ENCODE peak calls at places on chromosomes 16 and 17, in four cellular contexts. T, W, U and Y are unnamed samples.

GRCh38 chr16:28180660-28181556 is 30.9 kb downstream of the XPO6 start:
- DNase-seq in T (no peak), U (peak), W (no peak), Y (peak)

GRCh38 chr17:75012320-75013076 is at the start of gene MRPL58:
- DNase-seq in W (peak), T (peak), U (peak), Y (peak)

GRCh38 chr16:80669673-80670072 is 128.9 kb downstream of the DYNLRB2 start:
- DNase-seq in W (no peak), T (no peak), U (no peak), Y (no peak)

GRCh38 chr17:60390223-60390622 is 1.7 kb downstream of the USP32 start:
- DNase-seq in U (peak), W (no peak), T (no peak), Y (peak)

GRCh38 chr16:12646490-12647274 is 157.0 kb downstream of the CPPED1 start:
- DNase-seq in W (no peak), U (peak), T (peak), Y (no peak)

GRCh38 chr16:30924086-30924714 is 828 bp downstream of the FBXL19 start:
- DNase-seq in T (no peak), U (no peak), W (peak), Y (no peak)

GRCh38 chr16:88597856-88598491 is 27.8 kb downstream of the ZC3H18 start:
- DNase-seq in U (no peak), T (no peak), W (no peak), Y (no peak)

GRCh38 chr17:64504769-64505319 is 1.2 kb downstream of the DDX5 start:
- DNase-seq in W (no peak), U (no peak), T (no peak), Y (peak)

GRCh38 chr17:17403899-17404576 is 72.8 kb upstream of the MED9 start:
- DNase-seq in T (peak), U (no peak), W (no peak), Y (no peak)

GRCh38 chr17:42806249-42806648 is 7.6 kb downstream of the CNTD1 start:
- DNase-seq in U (no peak), T (no peak), W (no peak), Y (no peak)

GRCh38 chr17:57355090-57355859 is 99.0 kb downstream of the MSI2 start:
- DNase-seq in T (no peak), U (no peak), W (peak), Y (no peak)

GRCh38 chr17:30600830-30601494 is 123.8 kb downstream of the GOSR1 start:
- DNase-seq in T (peak), U (peak), W (peak), Y (peak)

GRCh38 chr16:21283521-21284289 is 5.6 kb upstream of the CRYM start:
- DNase-seq in U (peak), T (no peak), W (peak), Y (peak)

GRCh38 chr16:11250091-11250785 is 5.8 kb downstream of the SOCS1 start:
- DNase-seq in U (peak), T (no peak), W (no peak), Y (no peak)

GRCh38 chr17:21174186-21174585 is 39.8 kb downstream of the TMEM11 start:
- DNase-seq in U (no peak), T (no peak), W (no peak), Y (no peak)

GRCh38 chr16:13898233-13898632 is 21.7 kb upstream of the ERCC4 start:
- DNase-seq in T (no peak), W (no peak), U (no peak), Y (no peak)